ENCODE peak calls at places on chromosome 19, in four cellular contexts. One of them, this sample, is unnamed. For H3K4me1, the result is how much of the 10 kb centered on the place peaks cover.

GRCh38 chr19:7550987-7551761 is 15.7 kb downstream of the PNPLA6 start:
- DNase-seq in heart left ventricle: no peak
- DNase-seq in right lobe of liver: peak
- DNase-seq in thoracic aorta: no peak
- DNase-seq in this sample: peak

GRCh38 chr19:17933414-17934129 is 757 bp downstream of the CCDC124 start:
- DNase-seq in heart left ventricle: no peak
- DNase-seq in right lobe of liver: no peak
- DNase-seq in thoracic aorta: no peak
- DNase-seq in this sample: no peak

GRCh38 chr19:32233885-32234284 is 111.5 kb upstream of the ZNF507 start:
- DNase-seq in heart left ventricle: no peak
- DNase-seq in right lobe of liver: no peak
- DNase-seq in thoracic aorta: no peak
- DNase-seq in this sample: no peak

GRCh38 chr19:45729774-45730388 is 815 bp downstream of the FBXO46 start:
- DNase-seq in heart left ventricle: no peak
- DNase-seq in right lobe of liver: no peak
- DNase-seq in thoracic aorta: no peak
- DNase-seq in this sample: peak

GRCh38 chr19:40588926-40589569 is 12.1 kb upstream of the LTBP4 start:
- DNase-seq in heart left ventricle: no peak
- DNase-seq in right lobe of liver: no peak
- DNase-seq in thoracic aorta: no peak
- DNase-seq in this sample: no peak

GRCh38 chr19:33794578-33795369 is 1.9 kb upstream of the KCTD15 start:
- DNase-seq in heart left ventricle: peak
- DNase-seq in right lobe of liver: no peak
- DNase-seq in thoracic aorta: no peak
- DNase-seq in this sample: no peak

GRCh38 chr19:55319786-55320185 is 5.4 kb downstream of the TMEM150B start:
- DNase-seq in heart left ventricle: no peak
- DNase-seq in right lobe of liver: no peak
- DNase-seq in thoracic aorta: no peak
- DNase-seq in this sample: peak

GRCh38 chr19:2810141-2811091 is 9.3 kb upstream of the ZNF554 start:
- DNase-seq in heart left ventricle: peak
- DNase-seq in right lobe of liver: no peak
- DNase-seq in thoracic aorta: no peak
- DNase-seq in this sample: no peak

GRCh38 chr19:49642488-49643035 is 553 bp downstream of the SCAF1 start:
- DNase-seq in heart left ventricle: no peak
- DNase-seq in right lobe of liver: no peak
- DNase-seq in thoracic aorta: no peak
- DNase-seq in this sample: no peak

GRCh38 chr19:1833540-1833939 is 14.7 kb downstream of the REXO1 start:
- DNase-seq in heart left ventricle: no peak
- DNase-seq in right lobe of liver: peak
- DNase-seq in thoracic aorta: no peak
- DNase-seq in this sample: peak

GRCh38 chr19:28065026-28065425 is 1147.9 kb downstream of the UQCRFS1 start:
- DNase-seq in heart left ventricle: no peak
- DNase-seq in right lobe of liver: no peak
- DNase-seq in thoracic aorta: no peak
- DNase-seq in this sample: no peak

GRCh38 chr19:17468302-17469091 is 1.8 kb upstream of the SLC27A1 start:
- DNase-seq in heart left ventricle: peak
- DNase-seq in right lobe of liver: no peak
- DNase-seq in thoracic aorta: no peak
- DNase-seq in this sample: peak

GRCh38 chr19:19966862-19967261 is 66.1 kb downstream of the ZNF93 start:
- DNase-seq in heart left ventricle: no peak
- DNase-seq in right lobe of liver: no peak
- DNase-seq in thoracic aorta: no peak
- DNase-seq in this sample: no peak

GRCh38 chr19:55383789-55384575 is at the start of gene TMEM238:
- DNase-seq in heart left ventricle: peak
- DNase-seq in right lobe of liver: peak
- DNase-seq in thoracic aorta: no peak
- DNase-seq in this sample: peak

GRCh38 chr19:9075064-9075964 is 11.5 kb upstream of the OR1M1 start:
- DNase-seq in heart left ventricle: peak
- DNase-seq in right lobe of liver: no peak
- DNase-seq in thoracic aorta: peak
- DNase-seq in this sample: peak

GRCh38 chr19:885536-886224 is 7.3 kb downstream of the MED16 start:
- DNase-seq in heart left ventricle: no peak
- DNase-seq in right lobe of liver: no peak
- DNase-seq in thoracic aorta: no peak
- DNase-seq in this sample: no peak

GRCh38 chr19:30882411-30883005 is 466.7 kb downstream of the TSHZ3 start:
- DNase-seq in heart left ventricle: no peak
- DNase-seq in right lobe of liver: no peak
- DNase-seq in thoracic aorta: no peak
- DNase-seq in this sample: no peak

GRCh38 chr19:49570138-49570856 is 10.1 kb downstream of the NOSIP start:
- DNase-seq in heart left ventricle: no peak
- DNase-seq in right lobe of liver: no peak
- DNase-seq in thoracic aorta: no peak
- DNase-seq in this sample: peak

GRCh38 chr19:54339646-54340358 is 840 bp upstream of the LILRA4 start:
- DNase-seq in heart left ventricle: no peak
- DNase-seq in right lobe of liver: no peak
- DNase-seq in thoracic aorta: no peak
- DNase-seq in this sample: no peak

GRCh38 chr19:55149078-55150003 is at the start of gene TNNT1:
- DNase-seq in heart left ventricle: peak
- DNase-seq in right lobe of liver: no peak
- DNase-seq in thoracic aorta: no peak
- DNase-seq in this sample: no peak

GRCh38 chr19:16969127-16969526 is 57.5 kb downstream of the CPAMD8 start:
- DNase-seq in heart left ventricle: no peak
- DNase-seq in right lobe of liver: no peak
- DNase-seq in thoracic aorta: no peak
- DNase-seq in this sample: no peak

GRCh38 chr19:16886305-16886880 is 2.4 kb upstream of the F2RL3 start:
- DNase-seq in heart left ventricle: peak
- DNase-seq in right lobe of liver: peak
- DNase-seq in thoracic aorta: no peak
- DNase-seq in this sample: peak

GRCh38 chr19:45973564-45974338 is at the start of gene NOVA2:
- DNase-seq in heart left ventricle: peak
- DNase-seq in right lobe of liver: peak
- DNase-seq in thoracic aorta: no peak
- DNase-seq in this sample: peak

GRCh38 chr19:40776966-40777794 is 867 bp upstream of the RAB4B start:
- DNase-seq in heart left ventricle: peak
- DNase-seq in right lobe of liver: peak
- DNase-seq in thoracic aorta: peak
- DNase-seq in this sample: peak

GRCh38 chr19:50460161-50460765 is 16.0 kb upstream of the EMC10 start:
- DNase-seq in heart left ventricle: no peak
- DNase-seq in right lobe of liver: no peak
- DNase-seq in thoracic aorta: no peak
- DNase-seq in this sample: no peak

GRCh38 chr19:39870171-39870971 is 24.2 kb upstream of the FBL start:
- DNase-seq in heart left ventricle: peak
- DNase-seq in right lobe of liver: no peak
- DNase-seq in thoracic aorta: no peak
- DNase-seq in this sample: no peak

GRCh38 chr19:31568724-31569123 is 219.5 kb upstream of the TSHZ3 start:
- DNase-seq in heart left ventricle: no peak
- DNase-seq in right lobe of liver: no peak
- DNase-seq in thoracic aorta: no peak
- DNase-seq in this sample: no peak

GRCh38 chr19:16325671-16326400 is 1.2 kb downstream of the KLF2 start:
- DNase-seq in heart left ventricle: peak
- DNase-seq in right lobe of liver: peak
- DNase-seq in thoracic aorta: no peak
- DNase-seq in this sample: peak

GRCh38 chr19:40745402-40745780 is 4.9 kb downstream of the ACTMAP start:
- DNase-seq in heart left ventricle: no peak
- DNase-seq in right lobe of liver: no peak
- DNase-seq in thoracic aorta: no peak
- DNase-seq in this sample: no peak

GRCh38 chr19:49085868-49086232 is 599 bp downstream of the SNRNP70 start:
- DNase-seq in heart left ventricle: no peak
- DNase-seq in right lobe of liver: no peak
- DNase-seq in thoracic aorta: no peak
- DNase-seq in this sample: no peak

GRCh38 chr19:50759886-50760285 is 10.4 kb upstream of the GPR32 start:
- DNase-seq in heart left ventricle: no peak
- DNase-seq in right lobe of liver: no peak
- DNase-seq in thoracic aorta: no peak
- DNase-seq in this sample: no peak

GRCh38 chr19:40627486-40628279 is 26.5 kb downstream of the LTBP4 start:
- DNase-seq in heart left ventricle: peak
- DNase-seq in right lobe of liver: no peak
- DNase-seq in thoracic aorta: no peak
- DNase-seq in this sample: no peak

GRCh38 chr19:47573076-47574026 is at the start of gene ZNF541:
- DNase-seq in heart left ventricle: peak
- DNase-seq in right lobe of liver: peak
- DNase-seq in thoracic aorta: peak
- DNase-seq in this sample: peak

GRCh38 chr19:1163283-1163933 is 10.7 kb downstream of the SBNO2 start:
- DNase-seq in heart left ventricle: peak
- DNase-seq in right lobe of liver: no peak
- DNase-seq in thoracic aorta: no peak
- DNase-seq in this sample: no peak

GRCh38 chr19:48325265-48325910 is at the start of gene EMP3:
- DNase-seq in heart left ventricle: peak
- DNase-seq in right lobe of liver: peak
- DNase-seq in thoracic aorta: peak
- DNase-seq in this sample: peak

GRCh38 chr19:29694166-29694565 is 20.9 kb downstream of the C19orf12 start:
- DNase-seq in heart left ventricle: no peak
- DNase-seq in right lobe of liver: no peak
- DNase-seq in thoracic aorta: no peak
- DNase-seq in this sample: no peak

GRCh38 chr19:29687897-29688728 is 22.9 kb downstream of the PLEKHF1 start:
- DNase-seq in heart left ventricle: no peak
- DNase-seq in right lobe of liver: no peak
- DNase-seq in thoracic aorta: no peak
- DNase-seq in this sample: no peak

GRCh38 chr19:29694669-29695627 is 20.1 kb downstream of the C19orf12 start:
- DNase-seq in heart left ventricle: peak
- DNase-seq in right lobe of liver: peak
- DNase-seq in thoracic aorta: no peak
- DNase-seq in this sample: peak

GRCh38 chr19:29687244-29687896 is 22.1 kb downstream of the PLEKHF1 start:
- DNase-seq in heart left ventricle: no peak
- DNase-seq in right lobe of liver: no peak
- DNase-seq in thoracic aorta: no peak
- DNase-seq in this sample: no peak

DNA sequence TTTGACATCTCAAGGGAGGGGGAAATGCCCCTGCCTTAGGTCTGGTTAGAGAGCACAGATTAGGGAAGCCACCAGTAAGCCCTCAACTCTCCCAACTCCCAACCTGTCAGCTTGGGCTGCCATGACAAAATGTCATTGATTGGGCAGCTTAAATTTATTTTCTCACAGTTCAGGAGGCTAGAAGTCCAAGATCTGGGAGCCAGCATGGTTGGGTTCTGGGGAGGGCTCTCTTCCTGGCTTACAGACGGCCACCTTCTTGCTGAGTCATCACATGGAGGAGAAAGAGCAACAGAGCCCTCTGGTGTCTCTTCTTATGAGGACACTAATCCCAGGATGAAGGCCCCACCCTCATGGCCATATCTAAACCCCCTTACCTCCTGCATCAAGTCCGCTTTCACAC is 24.2 kb downstream of the C19orf12 start:
- DNase-seq in heart left ventricle: no peak
- DNase-seq in right lobe of liver: no peak
- DNase-seq in thoracic aorta: no peak
- DNase-seq in this sample: no peak
- H3K4me1 ChIP-seq in heart left ventricle: under half
- H3K4me1 ChIP-seq in right lobe of liver: under half
- H3K4me1 ChIP-seq in thoracic aorta: under half
- H3K4me1 ChIP-seq in this sample: under half

GRCh38 chr19:14555918-14556661 is 15.8 kb downstream of the NDUFB7 start:
- DNase-seq in heart left ventricle: no peak
- DNase-seq in right lobe of liver: no peak
- DNase-seq in thoracic aorta: no peak
- DNase-seq in this sample: no peak
- TF ChIP-seq CTCF in heart left ventricle: no peak
- TF ChIP-seq CTCF in right lobe of liver: no peak
- TF ChIP-seq CTCF in thoracic aorta: no peak
- TF ChIP-seq CTCF in this sample: no peak

DNA sequence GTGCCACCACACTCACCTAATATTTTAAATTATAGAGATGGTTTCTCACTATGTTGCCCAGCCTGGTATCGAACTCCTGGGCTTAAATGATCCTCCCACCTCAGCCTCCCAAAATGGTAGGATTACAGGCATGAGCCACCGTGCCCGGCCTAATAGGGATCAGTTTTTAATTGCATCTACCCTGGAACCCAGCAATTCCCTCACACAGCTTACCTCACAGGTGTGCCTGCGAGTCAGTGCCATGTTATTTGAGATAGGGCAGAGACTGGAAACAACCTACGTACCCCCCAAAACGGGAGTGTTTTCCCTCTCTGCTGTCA is 14.3 kb downstream of the MAP2K2 start:
- DNase-seq in heart left ventricle: no peak
- DNase-seq in right lobe of liver: no peak
- DNase-seq in thoracic aorta: no peak
- DNase-seq in this sample: no peak
- H3K4me1 ChIP-seq in heart left ventricle: under half
- H3K4me1 ChIP-seq in right lobe of liver: under half
- H3K4me1 ChIP-seq in thoracic aorta: under half
- H3K4me1 ChIP-seq in this sample: under half

DNA sequence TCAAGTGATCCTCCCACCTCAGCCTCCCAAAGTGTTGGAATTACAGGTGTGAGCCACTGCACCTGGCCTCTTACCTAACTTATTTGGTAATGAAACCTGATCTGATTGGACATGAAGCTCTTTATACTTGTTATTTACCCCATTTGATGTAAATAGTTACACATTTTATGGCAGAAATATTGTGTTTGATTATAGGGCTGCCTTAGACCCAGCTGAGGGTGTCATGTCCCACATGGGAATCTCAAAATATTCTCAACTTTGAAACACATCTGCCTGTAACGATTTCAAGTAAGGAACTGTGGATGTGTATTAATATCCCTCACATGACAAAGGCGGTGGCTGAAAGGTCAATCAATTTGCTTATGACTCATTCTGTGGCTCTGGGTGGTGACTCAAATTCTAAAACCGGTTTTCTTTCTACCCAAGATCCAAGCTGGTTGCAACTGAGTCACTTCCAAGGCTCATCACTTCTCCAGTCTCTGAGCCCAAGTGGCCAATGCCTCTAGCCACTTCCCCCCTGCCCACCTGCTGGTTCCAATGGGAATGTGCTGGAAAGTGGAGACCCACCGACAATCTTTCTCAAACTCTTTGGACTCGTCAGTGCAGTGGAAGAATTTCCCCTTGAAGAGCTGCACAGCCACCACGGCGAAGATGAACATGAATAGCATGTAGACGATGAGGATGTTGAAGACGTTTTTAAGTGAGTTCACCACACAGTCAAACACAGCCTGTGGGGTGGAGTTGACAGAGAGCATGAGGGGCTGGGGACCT is 110.9 kb downstream of the IER2 start:
- DNase-seq in heart left ventricle: no peak
- DNase-seq in right lobe of liver: no peak
- DNase-seq in thoracic aorta: no peak
- DNase-seq in this sample: no peak
- TF ChIP-seq CTCF in heart left ventricle: no peak
- TF ChIP-seq CTCF in right lobe of liver: no peak
- TF ChIP-seq CTCF in thoracic aorta: no peak
- TF ChIP-seq CTCF in this sample: no peak